ENCODE peak calls at places on chromosomes 4 and X, in eight cellular contexts. E, R, M, Z, V, A, I and P are unnamed samples.
A peak's percentile ranks its signal among the peaks of the same experiment; 100 is the strongest.

GRCh38 chr4:79476196-79476595 is 68.2 kb upstream of the GK2 start:
- DNase-seq in E (no peak), R (no peak), M (no peak), Z (no peak), V (no peak), A (no peak), I (no peak), P (no peak)

GRCh38 chrX:40244116-40244515 is 146.4 kb upstream of the BCOR start:
- DNase-seq in E (no peak), R (no peak), M (no peak), Z (no peak), V (no peak), A (no peak), I (no peak), P (no peak)

GRCh38 chrX:140440891-140441290 is 64.0 kb downstream of the SOX3 start:
- DNase-seq in E (no peak), R (no peak), M (no peak), Z (no peak), V (no peak), A (no peak), I (no peak), P (no peak)

GRCh38 chrX:308821-309520 is 9.6 kb downstream of the GTPBP6 start:
- DNase-seq in E (no peak), R (no peak), M (no peak), Z (no peak), V (no peak), A (no peak), I (no peak), P (no peak)

GRCh38 chr4:140359571-140360427 is 13.6 kb upstream of the SCOC start:
- DNase-seq in E (peak; percentile 89), R (peak; percentile 75), M (peak; percentile 83), Z (peak; percentile 84), V (peak; percentile 57), A (peak; percentile 86), I (peak; percentile 77), P (no peak)

GRCh38 chrX:68429216-68429615 is 4.1 kb downstream of the OPHN1 start:
- DNase-seq in E (no peak), R (no peak), M (peak; percentile 51), Z (no peak), V (no peak), A (peak; percentile 77), I (no peak), P (no peak)

GRCh38 chr4:41728571-41728908 is 20.0 kb downstream of the PHOX2B start:
- DNase-seq in E (peak; percentile 58), R (no peak), M (no peak), Z (no peak), V (peak; percentile 28), A (peak; percentile 21), I (no peak), P (no peak)

GRCh38 chrX:48972214-48973164 is 845 bp upstream of the KCND1 start:
- DNase-seq in E (peak; percentile 57), R (no peak), M (peak; percentile 37), Z (peak; percentile 40), V (peak; percentile 28), A (peak; percentile 55), I (peak; percentile 34), P (no peak)

GRCh38 chr4:71198958-71199357 is 139.9 kb upstream of the SLC4A4 start:
- DNase-seq in E (no peak), R (no peak), M (no peak), Z (no peak), V (no peak), A (no peak), I (no peak), P (no peak)

GRCh38 chr4:84938316-84938715 is 28.2 kb downstream of the WDFY3 start:
- DNase-seq in E (peak; percentile 76), R (peak; percentile 16), M (peak; percentile 57), Z (no peak), V (peak; percentile 58), A (peak; percentile 53), I (no peak), P (no peak)

GRCh38 chr4:121213940-121214339 is 49.8 kb upstream of the TNIP3 start:
- DNase-seq in E (no peak), R (no peak), M (no peak), Z (no peak), V (no peak), A (no peak), I (no peak), P (no peak)

GRCh38 chr4:101050088-101050835 is 297.1 kb downstream of the PPP3CA start:
- DNase-seq in E (no peak), R (no peak), M (no peak), Z (no peak), V (no peak), A (no peak), I (no peak), P (no peak)

GRCh38 chrX:19183777-19184485 is 61.7 kb upstream of the ADGRG2 start:
- DNase-seq in E (no peak), R (no peak), M (no peak), Z (no peak), V (no peak), A (no peak), I (no peak), P (no peak)

GRCh38 chr4:23822181-23822580 is 67.7 kb downstream of the PPARGC1A start:
- DNase-seq in E (no peak), R (no peak), M (no peak), Z (no peak), V (peak; percentile 10), A (no peak), I (no peak), P (no peak)

GRCh38 chr4:158170691-158171455 is 2.0 kb downstream of the GASK1B start:
- DNase-seq in E (peak; percentile 53), R (peak; percentile 18), M (no peak), Z (no peak), V (peak; percentile 44), A (peak; percentile 53), I (peak; percentile 44), P (no peak)

GRCh38 chrX:19772759-19773623 is 114.4 kb downstream of the SH3KBP1 start:
- DNase-seq in E (no peak), R (no peak), M (no peak), Z (no peak), V (no peak), A (peak; percentile 56), I (no peak), P (no peak)

GRCh38 chrX:6041630-6042029 is 187.0 kb downstream of the NLGN4X start:
- DNase-seq in E (no peak), R (no peak), M (no peak), Z (no peak), V (no peak), A (peak; percentile 65), I (no peak), P (no peak)

GRCh38 chr4:53956053-53956452 is 108.4 kb downstream of the CHIC2 start:
- DNase-seq in E (no peak), R (no peak), M (no peak), Z (no peak), V (no peak), A (no peak), I (no peak), P (no peak)

GRCh38 chr4:189021831-189022230 is 882.6 kb downstream of the TRIML1 start:
- DNase-seq in E (no peak), R (no peak), M (peak; percentile 45), Z (peak; percentile 4), V (peak; percentile 1), A (peak; percentile 22), I (no peak), P (no peak)

DNA sequence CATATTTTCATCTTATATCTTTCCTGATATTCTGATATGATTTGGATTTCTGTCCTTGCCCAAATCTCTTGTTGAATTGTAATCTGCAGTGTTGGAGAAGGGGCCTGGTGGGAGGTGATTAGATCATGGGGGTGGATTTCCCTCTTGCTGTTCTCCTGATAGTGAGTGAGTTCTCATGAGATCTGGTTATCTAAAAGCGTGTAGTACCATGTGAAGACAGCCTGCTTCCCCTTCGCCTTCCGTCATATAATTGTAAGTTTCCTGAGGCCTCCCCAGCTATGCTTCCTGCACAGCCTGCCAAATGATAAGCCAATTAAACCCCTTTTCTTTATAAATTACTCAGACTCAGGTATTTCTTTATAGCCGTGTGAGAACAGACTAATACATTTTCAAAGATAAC is 77.2 kb downstream of the ANKRD50 start:
- DNase-seq in E (no peak), R (no peak), M (no peak), Z (no peak), V (no peak), A (no peak), I (no peak), P (no peak)
- TF ChIP-seq CTCF in E (no peak), R (no peak), M (no peak), Z (no peak), V (no peak), A (no peak), I (no peak), P (no peak)

DNA sequence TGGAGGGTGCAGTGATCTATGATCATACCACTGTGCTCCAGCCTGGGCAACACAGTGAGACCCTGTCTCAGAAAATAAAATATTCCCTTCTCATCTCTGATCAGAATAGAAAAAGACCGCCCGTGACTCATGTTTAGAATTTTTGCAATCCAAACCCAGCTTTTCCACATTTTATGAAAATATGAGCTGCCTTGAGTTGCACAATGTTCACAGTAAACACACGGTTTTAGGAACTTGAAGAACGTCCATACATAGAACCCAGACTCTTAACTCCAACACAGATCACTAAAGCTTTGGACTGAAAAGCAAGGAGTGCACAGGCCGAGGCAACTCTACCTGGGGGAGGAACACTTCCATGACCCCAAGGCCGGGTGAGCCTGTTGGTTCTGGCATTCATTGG is 305.0 kb downstream of the TENM3 start:
- DNase-seq in E (no peak), R (no peak), M (no peak), Z (no peak), V (no peak), A (no peak), I (no peak), P (no peak)
- H3K4me3 ChIP-seq in E (no peak overlapping the region), R (no peak overlapping the region), M (no peak overlapping the region), Z (no peak overlapping the region), V (no peak overlapping the region), A (no peak overlapping the region), I (no peak overlapping the region), P (no peak overlapping the region)

GRCh38 chrX:131763674-131764073 is 219.8 kb downstream of the OR13H1 start:
- DNase-seq in E (no peak), R (no peak), M (peak; percentile 61), Z (peak; percentile 82), V (no peak), A (peak; percentile 57), I (peak; percentile 85), P (no peak)
- TF ChIP-seq CTCF in E (no peak), R (no peak), M (peak; percentile 63), Z (no peak), V (no peak), A (peak; percentile 34), I (peak; percentile 45), P (no peak)

GRCh38 chr4:98446499-98447375 is 185.6 kb downstream of the RAP1GDS1 start:
- DNase-seq in E (peak; percentile 95), R (no peak), M (peak; percentile 61), Z (peak; percentile 66), V (peak; percentile 59), A (no peak), I (no peak), P (no peak)
- H3K4me3 ChIP-seq in E (no peak overlapping the region), R (no peak overlapping the region), M (no peak overlapping the region), Z (no peak overlapping the region), V (no peak overlapping the region), A (no peak overlapping the region), I (no peak overlapping the region), P (no peak overlapping the region)